ENCODE peak calls at places on chromosomes 3 and 15, in eight cellular contexts. A is fibroblast of mammary gland; G is ecto neural progenitor cell; R is activated T-cell treated with anti-CD3 and anti-CD28 coated beads, Interleukin-2, amount 50 U/mL, for 4 hours; I is globus pallidus; L is stimulated activated naive B cell treated with anti-CD40 and anti-IgM and Interleukin-4, amounts not matched to agents 10 μg/mL and 1 μg/mL and 100 μg/mL, for 72 hours; S is activated CD4-positive, alpha-beta T cell treated with anti-CD3 and anti-CD28 coated beads for 24 hours; M is stimulated activated CD4-positive, alpha-beta T cell treated with anti-CD3 and anti-CD28 coated beads, Interleukin-12 subunit alpha, Interleukin-12 subunit beta, amount 100 ng/mL, for 4 hours. F is an unnamed sample.

GRCh38 chr3:46239301-46239938 is 2.8 kb upstream of the CCR3 start:
- DNase-seq in A (peak), G (no peak), R (no peak), I (no peak), L (no peak), S (no peak), M (no peak), F (no peak)

GRCh38 chr15:69557340-69558137 is 104.9 kb downstream of the RPLP1 start:
- DNase-seq in A (peak), G (no peak), R (no peak), I (no peak), L (no peak), S (no peak), M (no peak), F (peak)

GRCh38 chr3:150783334-150783733 is 20.4 kb upstream of the SIAH2 start:
- DNase-seq in A (no peak), G (no peak), R (no peak), I (no peak), L (no peak), S (no peak), M (no peak), F (no peak)

GRCh38 chr3:148513066-148513671 is 184.5 kb upstream of the AGTR1 start:
- DNase-seq in A (peak), G (no peak), R (no peak), I (no peak), L (no peak), S (no peak), M (no peak), F (no peak)

GRCh38 chr3:62220616-62221015 is 152.7 kb downstream of the FEZF2 start:
- DNase-seq in A (no peak), G (no peak), R (no peak), I (no peak), L (no peak), S (no peak), M (no peak), F (no peak)

GRCh38 chr3:16132926-16133325 is 41.6 kb upstream of the GALNT15 start:
- DNase-seq in A (peak), G (no peak), R (no peak), I (no peak), L (no peak), S (no peak), M (no peak), F (peak)

GRCh38 chr3:191296041-191296541 is 33.1 kb upstream of the CCDC50 start:
- DNase-seq in A (no peak), G (no peak), R (no peak), I (no peak), L (peak), S (no peak), M (no peak), F (no peak)

GRCh38 chr3:167031364-167032049 is 348.6 kb downstream of the ZBBX start:
- DNase-seq in A (no peak), G (no peak), R (no peak), I (no peak), L (no peak), S (no peak), M (no peak), F (no peak)

GRCh38 chr3:141368925-141369794 is 856 bp downstream of the ZBTB38 start:
- DNase-seq in A (peak), G (no peak), R (no peak), I (no peak), L (no peak), S (no peak), M (no peak), F (peak)